ENCODE peak calls at places on chromosomes 7 and 10, in ten cellular contexts. One of them, this sample, is unnamed.

GRCh38 chr10:89301231-89301630 is 615 bp upstream of the IFIT2 start:
- DNase-seq in prostate gland: no peak
- DNase-seq in hepatocyte: no peak
- DNase-seq in HL-60: peak; percentile 78
- DNase-seq in spleen: no peak
- DNase-seq in brain microvascular endothelial cell: no peak
- DNase-seq in NB4: peak; percentile 87
- DNase-seq in CD8-positive, alpha-beta T cell: no peak
- DNase-seq in transverse colon: peak; percentile 23
- DNase-seq in fibroblast of lung: peak; percentile 61
- DNase-seq in this sample: no peak

GRCh38 chr7:24587853-24588252 is 14.6 kb downstream of the PALS2 start:
- DNase-seq in prostate gland: no peak
- DNase-seq in hepatocyte: no peak
- DNase-seq in HL-60: no peak
- DNase-seq in spleen: no peak
- DNase-seq in brain microvascular endothelial cell: no peak
- DNase-seq in NB4: peak; percentile 56
- DNase-seq in CD8-positive, alpha-beta T cell: peak; percentile 57
- DNase-seq in transverse colon: no peak
- DNase-seq in fibroblast of lung: peak; percentile 15
- DNase-seq in this sample: no peak

GRCh38 chr10:98963608-98964007 is 272.0 kb downstream of the HPSE2 start:
- DNase-seq in prostate gland: no peak
- DNase-seq in hepatocyte: no peak
- DNase-seq in HL-60: no peak
- DNase-seq in spleen: no peak
- DNase-seq in brain microvascular endothelial cell: peak; percentile 20
- DNase-seq in NB4: no peak
- DNase-seq in CD8-positive, alpha-beta T cell: no peak
- DNase-seq in transverse colon: no peak
- DNase-seq in fibroblast of lung: no peak
- DNase-seq in this sample: no peak

GRCh38 chr7:128351296-128352123 is 7.8 kb upstream of the RBM28 start:
- DNase-seq in prostate gland: no peak
- DNase-seq in hepatocyte: no peak
- DNase-seq in HL-60: no peak
- DNase-seq in spleen: peak; percentile 80
- DNase-seq in brain microvascular endothelial cell: no peak
- DNase-seq in NB4: no peak
- DNase-seq in CD8-positive, alpha-beta T cell: no peak
- DNase-seq in transverse colon: no peak
- DNase-seq in fibroblast of lung: no peak
- DNase-seq in this sample: no peak

GRCh38 chr10:88232029-88232895 is 350.9 kb downstream of the RNLS start:
- DNase-seq in prostate gland: no peak
- DNase-seq in hepatocyte: no peak
- DNase-seq in HL-60: no peak
- DNase-seq in spleen: no peak
- DNase-seq in brain microvascular endothelial cell: peak; percentile 28
- DNase-seq in NB4: no peak
- DNase-seq in CD8-positive, alpha-beta T cell: no peak
- DNase-seq in transverse colon: peak; percentile 42
- DNase-seq in fibroblast of lung: peak; percentile 80
- DNase-seq in this sample: no peak

GRCh38 chr7:130838738-130839137 is 104.7 kb upstream of the KLF14 start:
- DNase-seq in prostate gland: no peak
- DNase-seq in hepatocyte: no peak
- DNase-seq in HL-60: no peak
- DNase-seq in spleen: no peak
- DNase-seq in brain microvascular endothelial cell: peak; percentile 48
- DNase-seq in NB4: no peak
- DNase-seq in CD8-positive, alpha-beta T cell: no peak
- DNase-seq in transverse colon: no peak
- DNase-seq in fibroblast of lung: peak; percentile 95
- DNase-seq in this sample: no peak

GRCh38 chr7:28862876-28863275 is 95.3 kb downstream of the TRIL start:
- DNase-seq in prostate gland: no peak
- DNase-seq in hepatocyte: no peak
- DNase-seq in HL-60: no peak
- DNase-seq in spleen: no peak
- DNase-seq in brain microvascular endothelial cell: peak; percentile 75
- DNase-seq in NB4: no peak
- DNase-seq in CD8-positive, alpha-beta T cell: no peak
- DNase-seq in transverse colon: no peak
- DNase-seq in fibroblast of lung: peak; percentile 8
- DNase-seq in this sample: no peak

GRCh38 chr10:482036-482435 is 207.4 kb downstream of the DIP2C start:
- DNase-seq in prostate gland: no peak
- DNase-seq in hepatocyte: no peak
- DNase-seq in HL-60: no peak
- DNase-seq in spleen: peak; percentile 61
- DNase-seq in brain microvascular endothelial cell: no peak
- DNase-seq in NB4: no peak
- DNase-seq in CD8-positive, alpha-beta T cell: no peak
- DNase-seq in transverse colon: no peak
- DNase-seq in fibroblast of lung: no peak
- DNase-seq in this sample: no peak

GRCh38 chr10:33201056-33201780 is 133.2 kb downstream of the NRP1 start:
- DNase-seq in prostate gland: no peak
- DNase-seq in hepatocyte: no peak
- DNase-seq in HL-60: no peak
- DNase-seq in spleen: no peak
- DNase-seq in brain microvascular endothelial cell: no peak
- DNase-seq in NB4: no peak
- DNase-seq in CD8-positive, alpha-beta T cell: no peak
- DNase-seq in transverse colon: no peak
- DNase-seq in fibroblast of lung: no peak
- DNase-seq in this sample: no peak

GRCh38 chr10:33271969-33272583 is 62.4 kb downstream of the NRP1 start:
- DNase-seq in prostate gland: no peak
- DNase-seq in hepatocyte: no peak
- DNase-seq in HL-60: no peak
- DNase-seq in spleen: no peak
- DNase-seq in brain microvascular endothelial cell: no peak
- DNase-seq in NB4: no peak
- DNase-seq in CD8-positive, alpha-beta T cell: no peak
- DNase-seq in transverse colon: no peak
- DNase-seq in fibroblast of lung: no peak
- DNase-seq in this sample: peak; percentile 43

GRCh38 chr10:14603539-14604102 is 171.1 kb downstream of the FAM107B start:
- DNase-seq in prostate gland: no peak
- DNase-seq in hepatocyte: peak; percentile 49
- DNase-seq in HL-60: no peak
- DNase-seq in spleen: peak; percentile 87
- DNase-seq in brain microvascular endothelial cell: no peak
- DNase-seq in NB4: peak; percentile 60
- DNase-seq in CD8-positive, alpha-beta T cell: no peak
- DNase-seq in transverse colon: no peak
- DNase-seq in fibroblast of lung: no peak
- DNase-seq in this sample: no peak

GRCh38 chr10:37957841-37958240 is 18.6 kb downstream of the ZNF25 start:
- DNase-seq in prostate gland: no peak
- DNase-seq in hepatocyte: no peak
- DNase-seq in HL-60: no peak
- DNase-seq in spleen: no peak
- DNase-seq in brain microvascular endothelial cell: no peak
- DNase-seq in NB4: no peak
- DNase-seq in CD8-positive, alpha-beta T cell: no peak
- DNase-seq in transverse colon: no peak
- DNase-seq in fibroblast of lung: no peak
- DNase-seq in this sample: no peak

GRCh38 chr10:102230264-102230860 is 4.3 kb downstream of the ELOVL3 start:
- DNase-seq in prostate gland: peak; percentile 21
- DNase-seq in hepatocyte: peak; percentile 69
- DNase-seq in HL-60: no peak
- DNase-seq in spleen: peak; percentile 82
- DNase-seq in brain microvascular endothelial cell: peak; percentile 55
- DNase-seq in NB4: peak; percentile 80
- DNase-seq in CD8-positive, alpha-beta T cell: peak; percentile 15
- DNase-seq in transverse colon: peak; percentile 35
- DNase-seq in fibroblast of lung: peak; percentile 65
- DNase-seq in this sample: no peak

GRCh38 chr7:17408904-17409290 is 110.4 kb downstream of the AHR start:
- DNase-seq in prostate gland: no peak
- DNase-seq in hepatocyte: no peak
- DNase-seq in HL-60: no peak
- DNase-seq in spleen: no peak
- DNase-seq in brain microvascular endothelial cell: no peak
- DNase-seq in NB4: no peak
- DNase-seq in CD8-positive, alpha-beta T cell: no peak
- DNase-seq in transverse colon: no peak
- DNase-seq in fibroblast of lung: peak; percentile 71
- DNase-seq in this sample: no peak

GRCh38 chr7:20778063-20778721 is 8.5 kb downstream of the SP8 start:
- DNase-seq in prostate gland: peak; percentile 63
- DNase-seq in hepatocyte: peak; percentile 84
- DNase-seq in HL-60: no peak
- DNase-seq in spleen: peak; percentile 76
- DNase-seq in brain microvascular endothelial cell: no peak
- DNase-seq in NB4: no peak
- DNase-seq in CD8-positive, alpha-beta T cell: no peak
- DNase-seq in transverse colon: peak; percentile 18
- DNase-seq in fibroblast of lung: no peak
- DNase-seq in this sample: no peak

GRCh38 chr10:129514568-129515451 is 47.8 kb downstream of the MGMT start:
- DNase-seq in prostate gland: no peak
- DNase-seq in hepatocyte: no peak
- DNase-seq in HL-60: no peak
- DNase-seq in spleen: peak; percentile 68
- DNase-seq in brain microvascular endothelial cell: no peak
- DNase-seq in NB4: no peak
- DNase-seq in CD8-positive, alpha-beta T cell: no peak
- DNase-seq in transverse colon: no peak
- DNase-seq in fibroblast of lung: no peak
- DNase-seq in this sample: no peak

GRCh38 chr7:92043098-92043497 is 91.2 kb downstream of the CYP51A1 start:
- DNase-seq in prostate gland: no peak
- DNase-seq in hepatocyte: no peak
- DNase-seq in HL-60: no peak
- DNase-seq in spleen: no peak
- DNase-seq in brain microvascular endothelial cell: no peak
- DNase-seq in NB4: no peak
- DNase-seq in CD8-positive, alpha-beta T cell: no peak
- DNase-seq in transverse colon: no peak
- DNase-seq in fibroblast of lung: no peak
- DNase-seq in this sample: no peak

GRCh38 chr7:119929891-119930290 is 343.1 kb upstream of the KCND2 start:
- DNase-seq in prostate gland: no peak
- DNase-seq in hepatocyte: no peak
- DNase-seq in HL-60: no peak
- DNase-seq in spleen: no peak
- DNase-seq in brain microvascular endothelial cell: no peak
- DNase-seq in NB4: no peak
- DNase-seq in CD8-positive, alpha-beta T cell: no peak
- DNase-seq in transverse colon: no peak
- DNase-seq in fibroblast of lung: peak; percentile 8
- DNase-seq in this sample: no peak

GRCh38 chr7:4486932-4487331 is 195.2 kb upstream of the FOXK1 start:
- DNase-seq in prostate gland: no peak
- DNase-seq in hepatocyte: no peak
- DNase-seq in HL-60: no peak
- DNase-seq in spleen: no peak
- DNase-seq in brain microvascular endothelial cell: no peak
- DNase-seq in NB4: no peak
- DNase-seq in CD8-positive, alpha-beta T cell: no peak
- DNase-seq in transverse colon: no peak
- DNase-seq in fibroblast of lung: no peak
- DNase-seq in this sample: no peak
- TF ChIP-seq CTCF in prostate gland: no peak
- TF ChIP-seq CTCF in hepatocyte: no peak
- TF ChIP-seq CTCF in HL-60: no peak
- TF ChIP-seq CTCF in spleen: no peak
- TF ChIP-seq CTCF in brain microvascular endothelial cell: no peak
- TF ChIP-seq CTCF in NB4: no peak
- TF ChIP-seq CTCF in CD8-positive, alpha-beta T cell: no peak
- TF ChIP-seq CTCF in transverse colon: no peak
- TF ChIP-seq CTCF in fibroblast of lung: no peak
- TF ChIP-seq CTCF in this sample: no peak

DNA sequence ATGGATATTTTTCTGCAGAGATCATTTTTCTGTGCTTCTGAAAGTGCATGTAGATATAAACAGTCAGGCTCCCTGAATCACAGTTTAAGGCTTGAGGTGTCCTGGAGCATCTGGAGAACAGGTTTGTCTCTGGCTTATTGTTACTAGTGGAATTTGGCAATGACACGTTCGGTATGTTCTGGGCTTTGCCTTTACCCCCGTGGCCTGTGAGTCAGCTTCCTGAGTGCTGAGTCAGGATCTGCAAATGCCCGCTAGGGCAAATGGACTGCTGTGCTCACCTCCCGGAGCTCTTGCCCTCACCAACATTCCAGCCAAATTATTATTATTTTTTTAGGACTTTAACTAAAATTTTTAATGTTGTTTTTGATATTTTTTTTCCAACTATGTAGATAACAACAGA is 192.5 kb upstream of the PRSS1 start:
- DNase-seq in prostate gland: peak; percentile 42
- DNase-seq in hepatocyte: peak; percentile 65
- DNase-seq in HL-60: no peak
- DNase-seq in spleen: no peak
- DNase-seq in brain microvascular endothelial cell: peak; percentile 94
- DNase-seq in NB4: peak; percentile 82
- DNase-seq in CD8-positive, alpha-beta T cell: no peak
- DNase-seq in transverse colon: peak; percentile 18
- DNase-seq in fibroblast of lung: peak; percentile 94
- DNase-seq in this sample: peak; percentile 32
- H3K4me3 ChIP-seq in prostate gland: no peak overlapping the region
- H3K4me3 ChIP-seq in hepatocyte: no peak overlapping the region
- H3K4me3 ChIP-seq in HL-60: no peak overlapping the region
- H3K4me3 ChIP-seq in spleen: no peak overlapping the region
- H3K4me3 ChIP-seq in brain microvascular endothelial cell: no peak overlapping the region
- H3K4me3 ChIP-seq in NB4: no peak overlapping the region
- H3K4me3 ChIP-seq in CD8-positive, alpha-beta T cell: no peak overlapping the region
- H3K4me3 ChIP-seq in transverse colon: no peak overlapping the region
- H3K4me3 ChIP-seq in fibroblast of lung: no peak overlapping the region
- H3K4me3 ChIP-seq in this sample: no peak overlapping the region

GRCh38 chr10:93826355-93826754 is 67.4 kb upstream of the SLC35G1 start:
- DNase-seq in prostate gland: no peak
- DNase-seq in hepatocyte: no peak
- DNase-seq in HL-60: no peak
- DNase-seq in spleen: no peak
- DNase-seq in brain microvascular endothelial cell: peak; percentile 18
- DNase-seq in NB4: peak; percentile 74
- DNase-seq in CD8-positive, alpha-beta T cell: no peak
- DNase-seq in transverse colon: no peak
- DNase-seq in fibroblast of lung: no peak
- DNase-seq in this sample: no peak
- TF ChIP-seq CTCF in prostate gland: no peak
- TF ChIP-seq CTCF in hepatocyte: no peak
- TF ChIP-seq CTCF in HL-60: no peak
- TF ChIP-seq CTCF in spleen: no peak
- TF ChIP-seq CTCF in brain microvascular endothelial cell: no peak
- TF ChIP-seq CTCF in NB4: no peak
- TF ChIP-seq CTCF in CD8-positive, alpha-beta T cell: no peak
- TF ChIP-seq CTCF in transverse colon: no peak
- TF ChIP-seq CTCF in fibroblast of lung: no peak
- TF ChIP-seq CTCF in this sample: no peak

GRCh38 chr7:45161842-45162241 is 4.3 kb downstream of the RAMP3 start:
- DNase-seq in prostate gland: no peak
- DNase-seq in hepatocyte: no peak
- DNase-seq in HL-60: no peak
- DNase-seq in spleen: peak; percentile 47
- DNase-seq in brain microvascular endothelial cell: no peak
- DNase-seq in NB4: no peak
- DNase-seq in CD8-positive, alpha-beta T cell: no peak
- DNase-seq in transverse colon: no peak
- DNase-seq in fibroblast of lung: no peak
- DNase-seq in this sample: no peak
- H3K4me3 ChIP-seq in prostate gland: no peak overlapping the region
- H3K4me3 ChIP-seq in hepatocyte: no peak overlapping the region
- H3K4me3 ChIP-seq in HL-60: no peak overlapping the region
- H3K4me3 ChIP-seq in spleen: no peak overlapping the region
- H3K4me3 ChIP-seq in brain microvascular endothelial cell: no peak overlapping the region
- H3K4me3 ChIP-seq in NB4: no peak overlapping the region
- H3K4me3 ChIP-seq in CD8-positive, alpha-beta T cell: no peak overlapping the region
- H3K4me3 ChIP-seq in transverse colon: no peak overlapping the region
- H3K4me3 ChIP-seq in fibroblast of lung: no peak overlapping the region
- H3K4me3 ChIP-seq in this sample: no peak overlapping the region

This sample was measured in LNCaP clone FGC.